ENCODE peak calls at places on chromosomes 11 and 22, in six cellular contexts. T is fibroblast of lung, E is neuronal stem cell, U is dorsolateral prefrontal cortex, O is right lobe of liver, P is iPS DF 6.9. J is an unnamed sample.
A peak's percentile ranks its signal among the peaks of the same experiment; 100 is the strongest.

GRCh38 chr11:132072044-132072879 is 701.8 kb downstream of the NTM start:
- DNase-seq in T (peak; percentile 100), E (no peak), U (no peak), O (no peak), P (no peak), J (no peak)

GRCh38 chr11:44573333-44573732 is 7.9 kb downstream of the CD82 start:
- DNase-seq in T (peak; percentile 41), E (no peak), U (no peak), O (no peak), P (no peak), J (peak; percentile 27)

GRCh38 chr11:78071717-78072116 is 7.9 kb downstream of the NDUFC2 start:
- DNase-seq in T (no peak), E (no peak), U (no peak), O (no peak), P (no peak), J (no peak)

GRCh38 chr11:120337896-120338840 is 2.0 kb downstream of the ARHGEF12 start:
- DNase-seq in T (no peak), E (no peak), U (no peak), O (no peak), P (no peak), J (no peak)

GRCh38 chr11:36471577-36471976 is 38.5 kb downstream of the TRAF6 start:
- DNase-seq in T (no peak), E (no peak), U (no peak), O (no peak), P (no peak), J (no peak)

GRCh38 chr11:120332822-120333716 is 3.1 kb upstream of the ARHGEF12 start:
- DNase-seq in T (peak; percentile 62), E (no peak), U (no peak), O (no peak), P (no peak), J (no peak)

GRCh38 chr11:720642-721346 is 14.8 kb downstream of the EPS8L2 start:
- DNase-seq in T (no peak), E (peak; percentile 56), U (no peak), O (peak; percentile 55), P (no peak), J (peak; percentile 48)

GRCh38 chr11:87324817-87325489 is 287.2 kb downstream of the TMEM135 start:
- DNase-seq in T (peak; percentile 52), E (no peak), U (no peak), O (no peak), P (no peak), J (no peak)

GRCh38 chr22:24450600-24450999 is 23.2 kb downstream of the ADORA2A start:
- DNase-seq in T (no peak), E (no peak), U (no peak), O (no peak), P (no peak), J (peak; percentile 75)

GRCh38 chr11:74871037-74871436 is 77.9 kb downstream of the XRRA1 start:
- DNase-seq in T (no peak), E (no peak), U (no peak), O (no peak), P (no peak), J (no peak)

GRCh38 chr11:19512621-19513020 is 200.0 kb upstream of the NAV2 start:
- DNase-seq in T (no peak), E (no peak), U (no peak), O (no peak), P (no peak), J (no peak)

GRCh38 chr22:30564766-30565118 is 9.7 kb downstream of the GAL3ST1 start:
- DNase-seq in T (no peak), E (no peak), U (no peak), O (no peak), P (no peak), J (no peak)

GRCh38 chr11:119694334-119694733 is 34.7 kb downstream of the NECTIN1 start:
- DNase-seq in T (peak; percentile 43), E (no peak), U (no peak), O (peak; percentile 84), P (no peak), J (no peak)

GRCh38 chr11:135027461-135027860 is 615.4 kb upstream of the B3GAT1 start:
- DNase-seq in T (peak; percentile 42), E (peak; percentile 65), U (no peak), O (no peak), P (peak; percentile 52), J (no peak)

GRCh38 chr11:64498151-64498550 is 92.9 kb upstream of the SLC22A12 start:
- DNase-seq in T (no peak), E (no peak), U (no peak), O (no peak), P (no peak), J (no peak)

GRCh38 chr22:24165673-24166072 is 15.6 kb upstream of the SUSD2 start:
- DNase-seq in T (peak; percentile 34), E (no peak), U (no peak), O (no peak), P (no peak), J (no peak)

GRCh38 chr22:46421272-46421671 is 85.8 kb downstream of the TRMU start:
- DNase-seq in T (no peak), E (no peak), U (no peak), O (no peak), P (no peak), J (no peak)

GRCh38 chr11:130131957-130132850 is 27.4 kb upstream of the ST14 start:
- DNase-seq in T (peak; percentile 41), E (peak; percentile 48), U (no peak), O (no peak), P (peak; percentile 74), J (no peak)

GRCh38 chr22:50436841-50437341 is 37.9 kb downstream of the SBF1 start:
- DNase-seq in T (no peak), E (no peak), U (no peak), O (peak; percentile 41), P (no peak), J (no peak)

GRCh38 chr22:29166180-29166579 is 39.5 kb upstream of the EMID1 start:
- DNase-seq in T (no peak), E (no peak), U (no peak), O (peak; percentile 22), P (no peak), J (no peak)

GRCh38 chr11:132064987-132065620 is 694.7 kb downstream of the NTM start:
- DNase-seq in T (peak; percentile 100), E (no peak), U (no peak), O (no peak), P (no peak), J (no peak)

GRCh38 chr11:108589136-108589535 is 4.4 kb downstream of the EXPH5 start:
- DNase-seq in T (no peak), E (no peak), U (no peak), O (no peak), P (no peak), J (no peak)
- H3K27ac ChIP-seq in T (no peak overlapping the region), E (no peak overlapping the region), U (no peak overlapping the region), O (no peak overlapping the region), P (no peak overlapping the region), J (no peak overlapping the region)

GRCh38 chr11:122663764-122664163 is 8.2 kb downstream of the UBASH3B start:
- DNase-seq in T (peak; percentile 27), E (no peak), U (no peak), O (no peak), P (no peak), J (no peak)
- H3K4me3 ChIP-seq in T (no peak overlapping the region), E (no peak overlapping the region), U (no peak overlapping the region), O (no peak overlapping the region), P (no peak overlapping the region), J (no peak overlapping the region)

GRCh38 chr22:39215430-39216142 is 29.2 kb downstream of the PDGFB start:
- DNase-seq in T (no peak), E (no peak), U (peak; percentile 14), O (no peak), P (no peak), J (no peak)

GRCh38 chr22:39214006-39214382 is 30.8 kb downstream of the PDGFB start:
- DNase-seq in T (no peak), E (no peak), U (no peak), O (no peak), P (no peak), J (no peak)

GRCh38 chr22:39215070-39215396 is 29.7 kb downstream of the PDGFB start:
- DNase-seq in T (no peak), E (no peak), U (peak; percentile 5), O (no peak), P (no peak), J (no peak)

GRCh38 chr22:39216143-39216490 is 28.7 kb downstream of the PDGFB start:
- DNase-seq in T (no peak), E (no peak), U (no peak), O (no peak), P (no peak), J (no peak)

DNA sequence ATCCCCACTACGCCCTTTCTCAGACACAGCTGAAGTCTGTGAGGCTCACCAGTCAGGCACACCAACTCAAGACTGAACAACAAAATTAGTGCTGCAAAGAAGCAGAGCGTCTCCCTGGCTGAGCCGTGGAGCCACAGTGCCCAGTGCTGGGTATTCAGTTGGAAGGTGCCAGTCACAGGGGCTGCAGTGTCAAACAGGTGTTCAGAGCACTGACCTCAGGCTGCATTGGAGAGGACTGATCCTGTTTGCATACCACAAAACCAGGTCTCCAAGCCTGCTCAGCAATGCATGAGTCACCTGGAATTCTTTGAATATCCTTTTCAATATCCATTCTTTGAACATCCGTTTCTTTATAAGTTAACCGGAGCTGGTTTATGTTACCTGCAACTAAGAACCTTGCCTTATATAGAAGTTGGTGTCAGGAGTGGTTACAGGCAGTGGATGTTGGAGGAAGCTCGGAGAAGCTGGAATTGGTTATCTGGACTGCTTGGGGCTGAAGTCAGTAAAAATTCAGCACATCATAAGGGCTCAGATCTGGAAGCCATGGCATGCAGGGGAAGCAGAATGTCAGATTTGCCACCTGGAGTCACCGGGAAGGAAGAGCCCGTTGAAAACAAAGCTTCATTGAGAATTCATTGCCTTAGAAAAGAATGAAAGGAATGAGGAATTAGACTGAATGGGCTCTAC is 30.3 kb downstream of the PDGFB start:
- DNase-seq in T (peak; percentile 67), E (peak; percentile 45), U (no peak), O (no peak), P (no peak), J (no peak)
- H3K27me3 ChIP-seq in T (no peaks in the 10 kb centered on the region), E (no peaks in the 10 kb centered on the region), U (no peaks in the 10 kb centered on the region), O (no peaks in the 10 kb centered on the region), P (no peaks in the 10 kb centered on the region), J (no peaks in the 10 kb centered on the region)

GRCh38 chr11:118606844-118607228 is 579 bp upstream of the PHLDB1 start:
- DNase-seq in T (no peak), E (no peak), U (no peak), O (no peak), P (no peak), J (no peak)
- H3K27ac ChIP-seq in T (peak overlapping the region; percentile 88), E (no peak overlapping the region), U (peak overlapping the region; percentile 93), O (no peak overlapping the region), P (no peak overlapping the region), J (peak overlapping the region; percentile 60)

DNA sequence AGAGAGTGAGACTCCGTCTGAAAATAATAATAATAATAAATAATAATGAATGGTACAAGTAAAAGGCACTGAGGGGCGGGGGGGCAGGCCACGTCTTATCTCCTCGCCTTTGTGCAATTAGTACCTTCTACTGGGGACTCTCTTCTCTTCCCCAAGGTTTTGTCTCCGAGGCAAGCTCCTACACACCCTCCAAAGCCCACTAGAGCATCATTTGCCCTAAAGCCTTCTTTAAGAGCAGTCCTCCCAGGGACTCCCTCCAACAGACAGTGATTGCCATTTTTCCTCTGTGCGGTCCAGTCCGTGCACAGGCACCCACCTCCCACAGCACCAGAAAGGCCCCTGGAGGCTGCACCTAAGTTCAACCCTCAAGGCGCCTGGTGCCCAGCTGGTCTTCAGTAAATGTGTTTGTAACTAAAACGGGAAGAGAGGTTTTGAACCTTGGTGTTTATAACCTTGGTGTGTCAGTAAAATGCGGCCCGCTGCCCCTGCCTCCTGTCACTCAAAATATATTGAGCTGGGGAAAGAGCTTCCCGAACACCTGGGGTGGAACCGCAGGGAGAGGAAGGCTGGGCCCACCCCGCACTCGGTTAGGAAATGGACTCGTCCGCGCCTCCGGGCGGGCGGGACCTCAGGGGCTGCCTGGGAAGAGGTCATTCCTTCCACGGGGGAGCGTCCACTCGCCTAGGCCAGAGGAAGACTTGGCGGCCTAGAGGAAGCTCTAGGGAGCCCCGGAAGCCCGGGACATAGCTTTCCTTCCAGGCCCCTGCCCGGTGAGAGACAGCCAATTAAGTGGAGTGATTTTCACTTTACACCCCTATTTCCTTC is 4.7 kb upstream of the KDELR3 start:
- DNase-seq in T (no peak), E (no peak), U (no peak), O (peak; percentile 53), P (no peak), J (peak; percentile 89)
- H3K4me3 ChIP-seq in T (no peak overlapping the region), E (peak overlapping the region; percentile 41), U (no peak overlapping the region), O (no peak overlapping the region), P (no peak overlapping the region), J (no peak overlapping the region)

J was measured in right cardiac atrium.